ENCODE peak calls at places on chromosomes 1 and 21, in eight cellular contexts. C, V, M, S, T, J, B and D are unnamed samples.

GRCh38 chr21:31370893-31371652 is 27.0 kb upstream of the TIAM1 start:
- DNase-seq in C (no peak), J (no peak), S (no peak), B (no peak), T (no peak), V (no peak), M (peak; percentile 69), D (no peak)

GRCh38 chr1:232695626-232696025 is 65.7 kb upstream of the SIPA1L2 start:
- DNase-seq in S (no peak), V (no peak), M (no peak), J (no peak), C (no peak), T (no peak), B (no peak), D (no peak)

GRCh38 chr1:12603224-12603623 is 14.8 kb downstream of the DHRS3 start:
- DNase-seq in T (no peak), S (no peak), C (no peak), J (no peak), M (no peak), V (no peak), B (no peak), D (no peak)

GRCh38 chr1:94009304-94009703 is 100.1 kb upstream of the GCLM start:
- DNase-seq in V (peak; percentile 32), B (no peak), C (no peak), T (no peak), S (no peak), J (no peak), M (no peak), D (no peak)

GRCh38 chr1:41629571-41629970 is 145.1 kb upstream of the EDN2 start:
- DNase-seq in B (no peak), J (peak; percentile 71), C (no peak), V (no peak), T (no peak), S (no peak), M (peak; percentile 62), D (no peak)

GRCh38 chr1:9929431-9930385 is 13.5 kb downstream of the LZIC start:
- DNase-seq in M (no peak), J (no peak), B (no peak), C (no peak), V (no peak), S (no peak), T (no peak), D (no peak)

GRCh38 chr1:43687301-43688108 is 19.8 kb upstream of the ST3GAL3 start:
- DNase-seq in V (no peak), B (no peak), C (no peak), J (no peak), T (no peak), S (no peak), M (peak; percentile 22), D (no peak)

GRCh38 chr1:15950302-15950701 is 25.6 kb downstream of the ZBTB17 start:
- DNase-seq in B (no peak), T (no peak), M (no peak), S (no peak), J (no peak), C (no peak), V (no peak), D (no peak)

GRCh38 chr1:156342556-156342955 is 4.2 kb downstream of the TSACC start:
- DNase-seq in C (no peak), T (no peak), B (no peak), J (no peak), S (no peak), V (no peak), M (peak; percentile 30), D (no peak)

GRCh38 chr1:38846210-38846609 is 13.4 kb downstream of the RRAGC start:
- DNase-seq in M (no peak), B (no peak), T (no peak), V (no peak), C (no peak), J (no peak), S (no peak), D (no peak)

GRCh38 chr1:199490804-199491527 is 536.5 kb upstream of the NR5A2 start:
- DNase-seq in M (peak; percentile 79), T (no peak), S (no peak), B (no peak), C (no peak), V (no peak), J (peak; percentile 74), D (no peak)

GRCh38 chr1:17027403-17027802 is 15.7 kb upstream of the ATP13A2 start:
- DNase-seq in T (no peak), C (no peak), B (no peak), V (no peak), M (peak; percentile 33), S (no peak), J (no peak), D (no peak)

GRCh38 chr1:154403300-154403943 is 1.7 kb upstream of the IL6R start:
- DNase-seq in V (no peak), M (no peak), C (peak; percentile 65), T (no peak), J (no peak), B (no peak), S (no peak), D (peak; percentile 41)

GRCh38 chr1:41619511-41620364 is 135.3 kb upstream of the EDN2 start:
- DNase-seq in S (no peak), T (no peak), B (no peak), C (no peak), V (peak; percentile 44), J (peak; percentile 42), M (no peak), D (no peak)

GRCh38 chr1:159877695-159878444 is 15.4 kb upstream of the VSIG8 start:
- DNase-seq in B (no peak), V (no peak), M (no peak), C (no peak), T (no peak), S (no peak), J (no peak), D (no peak)

GRCh38 chr1:107695341-107695740 is 269.6 kb downstream of the VAV3 start:
- DNase-seq in T (no peak), S (no peak), B (no peak), C (no peak), J (no peak), M (peak; percentile 44), V (no peak), D (no peak)

GRCh38 chr1:156458181-156458503 is 42.4 kb downstream of the MEF2D start:
- DNase-seq in T (no peak), J (peak; percentile 44), B (no peak), M (peak; percentile 85), C (no peak), S (no peak), V (no peak), D (no peak)

GRCh38 chr1:214566158-214567104 is 15.0 kb upstream of the PTPN14 start:
- DNase-seq in C (no peak), V (no peak), M (peak; percentile 93), T (no peak), J (peak; percentile 82), B (peak; percentile 75), S (no peak), D (no peak)

GRCh38 chr1:59020151-59020997 is 236.5 kb upstream of the JUN start:
- DNase-seq in V (no peak), S (no peak), M (peak; percentile 87), C (peak; percentile 44), J (peak; percentile 72), B (no peak), T (peak; percentile 68), D (peak; percentile 41)

GRCh38 chr1:93611656-93612055 is 70.0 kb downstream of the BCAR3 start:
- DNase-seq in T (no peak), V (no peak), S (no peak), B (no peak), C (no peak), M (no peak), J (no peak), D (no peak)

GRCh38 chr21:45253180-45253579 is 34.5 kb downstream of the POFUT2 start:
- DNase-seq in B (peak; percentile 26), J (peak; percentile 17), C (no peak), V (no peak), S (no peak), M (no peak), T (no peak), D (no peak)

GRCh38 chr1:41364444-41365319 is 3.4 kb downstream of the FOXO6 start:
- DNase-seq in T (no peak), B (no peak), S (no peak), J (no peak), C (no peak), V (no peak), M (no peak), D (no peak)

GRCh38 chr1:155079487-155080249 is 1.0 kb downstream of the EFNA3 start:
- DNase-seq in V (no peak), S (no peak), J (no peak), C (no peak), B (no peak), M (no peak), T (no peak), D (no peak)

GRCh38 chr1:6207075-6207885 is 1.4 kb downstream of the RNF207 start:
- DNase-seq in B (no peak), V (no peak), T (no peak), C (no peak), J (no peak), M (no peak), S (no peak), D (no peak)
- H3K4me3 ChIP-seq in B (peak overlapping the region; percentile 47), V (peak overlapping the region; percentile 61), T (peak overlapping the region; percentile 87), C (no peak overlapping the region), J (no peak overlapping the region), M (no peak overlapping the region), S (no peak overlapping the region), D (no peak overlapping the region)

GRCh38 chr1:32872189-32872898 is 1.6 kb upstream of the FNDC5 start:
- DNase-seq in C (peak; percentile 50), B (no peak), V (peak; percentile 76), M (peak; percentile 40), S (peak; percentile 66), T (no peak), J (no peak), D (peak; percentile 22)
- H3K4me3 ChIP-seq in C (no peak overlapping the region), B (no peak overlapping the region), V (peak overlapping the region; percentile 17), M (no peak overlapping the region), S (no peak overlapping the region), T (no peak overlapping the region), J (no peak overlapping the region), D (no peak overlapping the region)

GRCh38 chr1:27624467-27625233 is 10.3 kb downstream of the FGR start:
- DNase-seq in S (no peak), J (no peak), C (no peak), T (peak; percentile 71), B (no peak), M (no peak), V (no peak), D (no peak)
- H3K4me3 ChIP-seq in S (no peak overlapping the region), J (no peak overlapping the region), C (peak overlapping the region; percentile 6), T (peak overlapping the region; percentile 79), B (no peak overlapping the region), M (no peak overlapping the region), V (no peak overlapping the region), D (peak overlapping the region; percentile 31)

GRCh38 chr1:183185941-183186490 is at the start of gene LAMC2:
- DNase-seq in S (peak; percentile 90), B (peak; percentile 95), M (no peak), J (peak; percentile 99), V (no peak), C (no peak), T (no peak), D (peak; percentile 13)
- H3K4me3 ChIP-seq in S (peak within 1 kb of the TSS; percentile 69), B (peak within 1 kb of the TSS; percentile 49), M (no peak within 1 kb of the TSS), J (peak within 1 kb of the TSS; percentile 62), V (peak within 1 kb of the TSS; percentile 37), C (no peak within 1 kb of the TSS), T (no peak within 1 kb of the TSS), D (no peak within 1 kb of the TSS)